ENCODE peak calls at places on chromosomes 5 and 9, in five cellular contexts. R is GM12878, K is mammary epithelial cell, H is psoas muscle, Z is right atrium auricular region. D is an unnamed sample. For H3K4me1, the result is how much of the 10 kb centered on the place peaks cover.

GRCh38 chr9:23343226-23343625 is 482.8 kb downstream of the ELAVL2 start:
- DNase-seq in R (no peak), K (no peak), H (no peak), Z (no peak), D (no peak)

GRCh38 chr5:177128551-177128976 is 5.0 kb upstream of the NSD1 start:
- DNase-seq in R (no peak), K (peak), H (no peak), Z (no peak), D (no peak)

GRCh38 chr9:2526071-2526862 is 95.3 kb upstream of the VLDLR start:
- DNase-seq in R (no peak), K (no peak), H (no peak), Z (no peak), D (no peak)

GRCh38 chr5:38265546-38266179 is 7.3 kb downstream of the EGFLAM start:
- DNase-seq in R (no peak), K (peak), H (peak), Z (peak), D (peak)

GRCh38 chr5:144085381-144085780 is 85.1 kb downstream of the YIPF5 start:
- DNase-seq in R (no peak), K (peak), H (no peak), Z (no peak), D (no peak)

GRCh38 chr9:35675732-35676392 is 2.1 kb downstream of the CA9 start:
- DNase-seq in R (no peak), K (no peak), H (peak), Z (no peak), D (no peak)

GRCh38 chr5:56356121-56356875 is 123.2 kb upstream of the ANKRD55 start:
- DNase-seq in R (no peak), K (peak), H (no peak), Z (no peak), D (no peak)

GRCh38 chr9:13941686-13942085 is 372.3 kb downstream of the NFIB start:
- DNase-seq in R (no peak), K (no peak), H (no peak), Z (no peak), D (no peak)

GRCh38 chr9:98317134-98317857 is 61.8 kb upstream of the TBC1D2 start:
- DNase-seq in R (no peak), K (no peak), H (no peak), Z (no peak), D (no peak)

GRCh38 chr5:161847896-161848510 is at the start of gene GABRA1:
- DNase-seq in R (no peak), K (no peak), H (no peak), Z (no peak), D (no peak)

GRCh38 chr9:114429488-114429887 is 41.7 kb upstream of the AKNA start:
- DNase-seq in R (no peak), K (no peak), H (no peak), Z (no peak), D (no peak)

GRCh38 chr5:94746731-94747124 is 128.3 kb downstream of the SLF1 start:
- DNase-seq in R (peak), K (no peak), H (no peak), Z (no peak), D (no peak)

GRCh38 chr5:127660048-127660733 is 11.3 kb downstream of the CTXN3 start:
- DNase-seq in R (no peak), K (no peak), H (no peak), Z (no peak), D (no peak)

GRCh38 chr9:39588056-39588814 is 232.8 kb downstream of the SPATA31A1 start:
- DNase-seq in R (no peak), K (no peak), H (peak), Z (peak), D (no peak)

GRCh38 chr5:24823625-24824024 is 178.8 kb upstream of the CDH10 start:
- DNase-seq in R (no peak), K (peak), H (no peak), Z (no peak), D (no peak)

GRCh38 chr5:131533844-131534243 is 101.2 kb downstream of the RAPGEF6 start:
- DNase-seq in R (no peak), K (no peak), H (no peak), Z (no peak), D (no peak)

GRCh38 chr9:4299006-4299795 is 667 bp downstream of the GLIS3 start:
- DNase-seq in R (no peak), K (peak), H (peak), Z (no peak), D (no peak)

GRCh38 chr5:110807174-110807573 is 68.4 kb downstream of the SLC25A46 start:
- DNase-seq in R (no peak), K (no peak), H (peak), Z (no peak), D (no peak)

GRCh38 chr9:99180199-99180598 is 41.5 kb downstream of the ALG2 start:
- DNase-seq in R (no peak), K (no peak), H (no peak), Z (no peak), D (no peak)

GRCh38 chr5:119400248-119400647 is 44.4 kb downstream of the TNFAIP8 start:
- DNase-seq in R (no peak), K (peak), H (no peak), Z (no peak), D (no peak)

GRCh38 chr5:170252109-170252508 is 19.3 kb downstream of the C5orf58 start:
- DNase-seq in R (no peak), K (no peak), H (no peak), Z (no peak), D (no peak)

GRCh38 chr5:137837741-137838389 is 29.8 kb upstream of the MYOT start:
- DNase-seq in R (no peak), K (no peak), H (no peak), Z (no peak), D (no peak)

GRCh38 chr5:16471387-16471786 is 5.8 kb upstream of the ZNF622 start:
- DNase-seq in R (no peak), K (no peak), H (no peak), Z (no peak), D (no peak)

GRCh38 chr9:131398204-131398603 is 4.3 kb downstream of the PRRC2B start:
- DNase-seq in R (peak), K (peak), H (no peak), Z (no peak), D (no peak)

GRCh38 chr5:78065663-78066062 is 228.8 kb downstream of the AP3B1 start:
- DNase-seq in R (no peak), K (no peak), H (no peak), Z (no peak), D (no peak)
- TF ChIP-seq CTCF in R (peak), K (no peak), H (no peak), Z (no peak), D (peak)

DNA sequence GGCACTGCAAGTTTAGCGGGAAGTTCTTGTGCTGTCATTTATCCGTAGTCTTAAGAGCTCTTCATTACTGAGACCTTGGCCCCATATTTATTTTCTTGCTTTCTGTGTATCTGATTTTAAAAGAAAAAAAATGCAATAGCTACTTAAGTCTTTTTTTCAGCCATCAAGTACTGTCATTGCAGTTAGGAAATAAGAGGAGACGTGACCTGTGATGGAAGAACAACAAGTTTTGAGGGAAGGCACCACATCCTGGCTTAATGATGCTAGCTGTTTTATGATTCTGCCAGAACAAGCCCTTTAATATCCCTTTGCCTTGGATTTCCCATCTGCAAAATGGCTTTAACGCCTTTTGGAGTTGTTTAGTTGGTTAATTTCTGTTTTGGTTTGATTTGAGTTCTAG is 3.8 kb downstream of the RGMB start:
- DNase-seq in R (no peak), K (no peak), H (no peak), Z (no peak), D (no peak)
- H3K4me1 ChIP-seq in R (under half), K (under half), H (half or more), Z (under half), D (under half)

GRCh38 chr5:80665057-80665456 is 10.3 kb upstream of the DHFR start:
- DNase-seq in R (no peak), K (no peak), H (no peak), Z (no peak), D (no peak)

GRCh38 chr5:80662108-80662507 is 7.3 kb upstream of the DHFR start:
- DNase-seq in R (no peak), K (peak), H (no peak), Z (no peak), D (no peak)

GRCh38 chr5:80672140-80672736 is 17.5 kb upstream of the DHFR start:
- DNase-seq in R (peak), K (peak), H (peak), Z (peak), D (peak)

GRCh38 chr5:80668016-80668969 is 13.5 kb upstream of the DHFR start:
- DNase-seq in R (no peak), K (no peak), H (no peak), Z (no peak), D (no peak)

GRCh38 chr5:80667384-80667783 is 12.6 kb upstream of the DHFR start:
- DNase-seq in R (no peak), K (no peak), H (no peak), Z (no peak), D (no peak)
- TF ChIP-seq CTCF in R (no peak), K (no peak), H (no peak), Z (no peak), D (no peak)

GRCh38 chr5:59257488-59258400 is 635.8 kb downstream of the PDE4D start:
- DNase-seq in R (no peak), K (no peak), H (no peak), Z (no peak), D (no peak)
- H3K4me1 ChIP-seq in R (under half), K (under half), H (half or more), Z (under half), D (under half)

GRCh38 chr9:135797507-135798302 is 95.7 kb downstream of the KCNT1 start:
- DNase-seq in R (no peak), K (peak), H (peak), Z (no peak), D (no peak)
- TF ChIP-seq CTCF in R (peak), K (peak), H (peak), Z (peak), D (peak)

DNA sequence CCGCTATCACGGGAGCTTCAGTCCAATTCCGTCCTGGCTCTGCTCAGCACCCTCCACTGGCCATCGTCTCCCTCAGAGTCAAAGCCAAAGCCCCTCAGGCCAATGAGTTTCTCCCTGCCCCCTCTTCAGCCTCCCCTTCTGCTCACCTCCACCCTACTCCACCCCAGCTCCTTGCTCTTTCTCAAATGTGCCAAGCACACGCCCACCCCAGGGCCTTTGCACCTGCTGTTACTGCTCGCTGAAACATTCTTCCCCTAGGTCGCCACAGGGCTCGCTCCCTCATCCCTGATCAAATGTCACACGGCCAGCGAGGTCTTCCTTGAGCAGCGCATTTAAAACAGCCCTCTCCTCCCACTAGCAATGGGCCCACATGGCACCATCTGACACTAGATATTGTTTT is 6.3 kb upstream of the ENG start:
- DNase-seq in R (no peak), K (no peak), H (no peak), Z (no peak), D (no peak)
- H3K4me1 ChIP-seq in R (under half), K (under half), H (under half), Z (half or more), D (under half)